ENCODE peak calls at places on chromosomes 2 and 18, in four cellular contexts. U is KBM-7, Y is foreskin fibroblast, D is SIG-M5. O is an unnamed sample.

GRCh38 chr2:127107622-127107999 is 657 bp upstream of the BIN1 start:
- DNase-seq in D (no peak), Y (no peak), U (no peak), O (no peak)

GRCh38 chr18:25244170-25244569 is 107.8 kb downstream of the ZNF521 start:
- DNase-seq in U (peak; percentile 81), D (no peak), Y (no peak), O (no peak)

GRCh38 chr2:68835636-68836035 is 35.6 kb downstream of the BMP10 start:
- DNase-seq in U (peak; percentile 76), D (no peak), Y (no peak), O (no peak)

GRCh38 chr18:43919565-43919964 is 642.3 kb upstream of the SYT4 start:
- DNase-seq in Y (peak; percentile 8), D (no peak), U (no peak), O (no peak)

GRCh38 chr18:44759925-44760342 is 79.2 kb downstream of the SETBP1 start:
- DNase-seq in Y (no peak), U (no peak), D (no peak), O (peak; percentile 48)

GRCh38 chr2:209990838-209991237 is 11.6 kb upstream of the RPE start:
- DNase-seq in D (no peak), Y (no peak), U (no peak), O (no peak)

GRCh38 chr2:160156665-160157064 is 43.4 kb downstream of the ITGB6 start:
- DNase-seq in U (no peak), D (no peak), Y (peak; percentile 76), O (no peak)

GRCh38 chr2:69585855-69586560 is 57.5 kb downstream of the AAK1 start:
- DNase-seq in D (no peak), Y (no peak), U (no peak), O (no peak)

GRCh38 chr2:180742809-180743208 is 237.6 kb upstream of the UBE2E3 start:
- DNase-seq in D (no peak), U (no peak), Y (no peak), O (no peak)

GRCh38 chr2:196208915-196209314 is 37.5 kb upstream of the STK17B start:
- DNase-seq in D (no peak), Y (no peak), U (no peak), O (no peak)

GRCh38 chr2:191846787-191847620 is at the start of gene CAVIN2:
- DNase-seq in Y (peak; percentile 91), U (peak; percentile 40), D (no peak), O (peak; percentile 5)

GRCh38 chr2:28227498-28227897 is 165.2 kb upstream of the FOSL2 start:
- DNase-seq in Y (no peak), D (no peak), U (no peak), O (no peak)